ENCODE peak calls at places on chromosomes 7 and 10, in six cellular contexts. B, I, P, R, H and V are unnamed samples.

GRCh38 chr10:81108516-81109199 is 571.0 kb downstream of the SH2D4B start:
- DNase-seq in B (no peak), I (no peak), P (peak; percentile 46), R (no peak), H (no peak), V (no peak)

GRCh38 chr7:30977896-30978564 is 14.3 kb downstream of the GHRHR start:
- DNase-seq in B (peak; percentile 79), I (peak; percentile 67), P (no peak), R (peak; percentile 32), H (peak; percentile 35), V (no peak)

GRCh38 chr10:62844280-62845011 is 28.3 kb upstream of the EGR2 start:
- DNase-seq in B (no peak), I (no peak), P (no peak), R (no peak), H (no peak), V (no peak)

GRCh38 chr10:6885284-6885683 is 305.2 kb upstream of the PRKCQ start:
- DNase-seq in B (no peak), I (no peak), P (no peak), R (no peak), H (no peak), V (no peak)

GRCh38 chr10:34906021-34906965 is 91.2 kb upstream of the PARD3 start:
- DNase-seq in B (peak; percentile 61), I (peak; percentile 30), P (no peak), R (peak; percentile 20), H (no peak), V (no peak)

GRCh38 chr7:102286237-102287081 is at the start of gene SH2B2:
- DNase-seq in B (peak; percentile 79), I (peak; percentile 99), P (no peak), R (peak; percentile 53), H (peak; percentile 95), V (peak; percentile 77)

GRCh38 chr7:129401968-129402860 is 32.0 kb upstream of the STRIP2 start:
- DNase-seq in B (no peak), I (no peak), P (peak; percentile 43), R (no peak), H (no peak), V (no peak)

GRCh38 chr10:121956111-121957061 is 18.6 kb downstream of the NSMCE4A start:
- DNase-seq in B (no peak), I (no peak), P (no peak), R (no peak), H (no peak), V (no peak)

GRCh38 chr7:35599642-35600041 is 95.3 kb downstream of the HERPUD2 start:
- DNase-seq in B (no peak), I (no peak), P (no peak), R (no peak), H (no peak), V (no peak)

GRCh38 chr10:33115720-33116119 is 157.7 kb upstream of the ITGB1 start:
- DNase-seq in B (no peak), I (no peak), P (no peak), R (no peak), H (no peak), V (no peak)

GRCh38 chr7:35255909-35256876 is 2.3 kb upstream of the TBX20 start:
- DNase-seq in B (no peak), I (no peak), P (no peak), R (no peak), H (no peak), V (no peak)

GRCh38 chr10:13613519-13613918 is 26.8 kb downstream of the PRPF18 start:
- DNase-seq in B (no peak), I (peak; percentile 15), P (no peak), R (no peak), H (no peak), V (no peak)

GRCh38 chr7:12291870-12292269 is 80.8 kb downstream of the TMEM106B start:
- DNase-seq in B (no peak), I (no peak), P (no peak), R (peak; percentile 6), H (no peak), V (no peak)

GRCh38 chr7:80259-81236 is 111.8 kb upstream of the FAM20C start:
- DNase-seq in B (no peak), I (no peak), P (no peak), R (no peak), H (no peak), V (no peak)

GRCh38 chr7:82343-83155 is 109.8 kb upstream of the FAM20C start:
- DNase-seq in B (peak; percentile 79), I (peak; percentile 59), P (no peak), R (no peak), H (no peak), V (no peak)

GRCh38 chr7:83166-83840 is 109.1 kb upstream of the FAM20C start:
- DNase-seq in B (no peak), I (no peak), P (no peak), R (no peak), H (no peak), V (no peak)

GRCh38 chr7:83861-84632 is 108.3 kb upstream of the FAM20C start:
- DNase-seq in B (no peak), I (no peak), P (no peak), R (no peak), H (no peak), V (no peak)

GRCh38 chr7:81603-82342 is 110.6 kb upstream of the FAM20C start:
- DNase-seq in B (no peak), I (no peak), P (no peak), R (no peak), H (no peak), V (no peak)
- TF ChIP-seq GABPA in B (no peak), I (no peak), P (no peak), R (no peak), H (no peak), V (no peak)

GRCh38 chr10:52314007-52314821 is at the start of gene DKK1:
- DNase-seq in B (peak; percentile 95), I (peak; percentile 89), P (no peak), R (peak; percentile 91), H (no peak), V (no peak)

GRCh38 chr10:52314822-52315552 is 906 bp downstream of the DKK1 start:
- DNase-seq in B (no peak), I (peak; percentile 53), P (no peak), R (no peak), H (no peak), V (no peak)

GRCh38 chr10:52316500-52316899 is 2.4 kb downstream of the DKK1 start:
- DNase-seq in B (no peak), I (no peak), P (no peak), R (no peak), H (no peak), V (no peak)

GRCh38 chr10:52318136-52318810 is 4.2 kb downstream of the DKK1 start:
- DNase-seq in B (no peak), I (no peak), P (no peak), R (no peak), H (no peak), V (no peak)

GRCh38 chr10:52316005-52316404 is 1.9 kb downstream of the DKK1 start:
- DNase-seq in B (no peak), I (no peak), P (no peak), R (no peak), H (no peak), V (no peak)
- TF ChIP-seq GABPA in B (no peak), I (no peak), P (no peak), R (no peak), H (no peak), V (no peak)

GRCh38 chr7:136053689-136054485 is 76.7 kb upstream of the MTPN start:
- DNase-seq in B (no peak), I (no peak), P (no peak), R (no peak), H (no peak), V (no peak)

GRCh38 chr7:136049117-136049516 is 72.0 kb upstream of the MTPN start:
- DNase-seq in B (no peak), I (no peak), P (no peak), R (no peak), H (peak; percentile 44), V (no peak)

GRCh38 chr7:136049818-136050461 is 72.8 kb upstream of the MTPN start:
- DNase-seq in B (no peak), I (no peak), P (no peak), R (no peak), H (no peak), V (no peak)

GRCh38 chr7:136046548-136046947 is 69.4 kb upstream of the MTPN start:
- DNase-seq in B (no peak), I (no peak), P (no peak), R (no peak), H (no peak), V (no peak)

DNA sequence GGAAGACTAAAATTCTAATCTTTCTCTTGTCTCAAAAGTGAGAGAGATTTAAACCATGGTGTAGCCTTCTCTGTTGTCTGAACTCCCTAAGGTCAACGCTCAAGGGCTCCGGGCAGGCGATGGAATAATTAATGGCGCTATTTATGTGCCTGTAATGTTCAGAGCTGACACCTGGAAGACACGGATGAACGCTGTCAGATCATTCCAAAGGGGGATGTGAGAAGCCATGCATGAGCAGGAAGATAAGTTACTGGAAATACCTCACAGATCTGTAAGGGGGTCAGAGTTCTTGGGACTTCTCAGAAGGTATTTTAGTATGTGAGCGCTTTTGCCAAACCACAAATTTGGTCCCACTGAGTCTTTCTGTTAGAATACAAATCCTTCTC is 73.3 kb upstream of the MTPN start:
- DNase-seq in B (no peak), I (no peak), P (no peak), R (no peak), H (no peak), V (no peak)
- TF ChIP-seq GABPA in B (no peak), I (no peak), P (no peak), R (no peak), H (no peak), V (no peak)

GRCh38 chr7:50266893-50267386 is 37.6 kb upstream of the IKZF1 start:
- DNase-seq in B (no peak), I (no peak), P (peak; percentile 84), R (no peak), H (peak; percentile 47), V (peak; percentile 93)
- TF ChIP-seq GABPA in B (no peak), I (no peak), P (peak; percentile 27), R (no peak), H (no peak), V (no peak)

GRCh38 chr10:2144584-2144983 is 407.3 kb upstream of the ADARB2 start:
- DNase-seq in B (no peak), I (no peak), P (no peak), R (no peak), H (no peak), V (no peak)

GRCh38 chr10:2150315-2150714 is 413.0 kb upstream of the ADARB2 start:
- DNase-seq in B (no peak), I (no peak), P (no peak), R (no peak), H (no peak), V (no peak)

GRCh38 chr10:2146079-2146478 is 408.8 kb upstream of the ADARB2 start:
- DNase-seq in B (no peak), I (no peak), P (no peak), R (no peak), H (no peak), V (no peak)

GRCh38 chr10:2143213-2143882 is 406.0 kb upstream of the ADARB2 start:
- DNase-seq in B (no peak), I (no peak), P (no peak), R (no peak), H (no peak), V (no peak)

DNA sequence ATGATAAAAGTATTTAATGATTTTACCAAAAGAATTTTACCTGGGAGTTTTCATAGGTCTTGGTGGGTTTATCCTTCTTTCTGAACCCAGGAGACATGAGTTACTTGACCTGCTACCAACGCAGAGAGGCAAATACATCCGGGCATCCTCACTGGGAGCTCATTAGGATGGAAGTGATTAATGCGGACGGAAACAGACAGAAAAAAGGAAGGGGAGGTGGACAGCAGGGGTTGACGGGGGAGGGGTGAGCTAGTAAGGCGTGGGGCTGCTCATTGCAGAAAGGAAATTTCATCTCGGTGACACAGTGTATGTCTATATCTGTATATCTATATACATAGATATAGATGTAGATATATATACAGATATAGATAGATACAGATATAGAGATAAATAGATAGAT is 408.2 kb upstream of the ADARB2 start:
- DNase-seq in B (no peak), I (no peak), P (no peak), R (no peak), H (no peak), V (no peak)
- TF ChIP-seq GABPA in B (no peak), I (no peak), P (no peak), R (no peak), H (no peak), V (no peak)